ENCODE peak calls at places on chromosome 1, in four cellular contexts. R, F, I and E are unnamed samples.
A peak's percentile ranks its signal among the peaks of the same experiment; 100 is the strongest.

GRCh38 chr1:110524311-110525249 is 5.6 kb upstream of the KCNA10 start:
- DNase-seq in I (peak; percentile 26), F (no peak), R (peak; percentile 38), E (no peak)

GRCh38 chr1:108130812-108131211 is 69.3 kb downstream of the SLC25A24 start:
- DNase-seq in I (no peak), F (no peak), R (no peak), E (no peak)

GRCh38 chr1:71413441-71414170 is 332.8 kb upstream of the ZRANB2 start:
- DNase-seq in F (no peak), R (no peak), I (no peak), E (no peak)

GRCh38 chr1:69058454-69058853 is 509.3 kb upstream of the LRRC7 start:
- DNase-seq in F (no peak), R (no peak), I (no peak), E (no peak)

GRCh38 chr1:229238231-229238630 is 32.7 kb upstream of the RAB4A start:
- DNase-seq in F (no peak), R (no peak), I (no peak), E (no peak)

GRCh38 chr1:11358991-11359390 is 86.0 kb downstream of the UBIAD1 start:
- DNase-seq in F (no peak), I (no peak), R (no peak), E (no peak)

GRCh38 chr1:108503062-108503740 is 53.1 kb downstream of the NBPF6 start:
- DNase-seq in F (peak; percentile 96), R (no peak), I (no peak), E (no peak)

GRCh38 chr1:116571215-116571919 is 541 bp upstream of the CD58 start:
- DNase-seq in F (no peak), I (no peak), R (no peak), E (no peak)

GRCh38 chr1:23436520-23437354 is 12.2 kb upstream of the TCEA3 start:
- DNase-seq in I (no peak), R (peak; percentile 37), F (no peak), E (no peak)

GRCh38 chr1:41907446-41907845 is 11.3 kb downstream of the HIVEP3 start:
- DNase-seq in R (no peak), F (no peak), I (no peak), E (peak; percentile 63)

GRCh38 chr1:42328916-42329496 is 6.0 kb downstream of the FOXJ3 start:
- DNase-seq in I (no peak), R (no peak), F (no peak), E (no peak)

GRCh38 chr1:37473431-37474050 is 839 bp upstream of the ZC3H12A start:
- DNase-seq in R (no peak), I (no peak), F (no peak), E (no peak)

GRCh38 chr1:226912587-226913176 is 27.4 kb upstream of the COQ8A start:
- DNase-seq in I (peak; percentile 79), R (peak; percentile 82), F (no peak), E (no peak)
- TF ChIP-seq CTCF in I (peak; percentile 77), R (peak; percentile 49), F (no peak), E (peak; percentile 45)

GRCh38 chr1:12592496-12592895 is 25.5 kb downstream of the DHRS3 start:
- DNase-seq in F (no peak), I (no peak), R (no peak), E (no peak)

GRCh38 chr1:12594966-12595838 is 22.8 kb downstream of the DHRS3 start:
- DNase-seq in I (peak; percentile 89), F (peak; percentile 49), R (peak; percentile 63), E (no peak)

GRCh38 chr1:12595839-12596821 is 21.9 kb downstream of the DHRS3 start:
- DNase-seq in I (peak; percentile 83), F (peak; percentile 90), R (peak; percentile 94), E (peak; percentile 92)

GRCh38 chr1:12593621-12594066 is 24.4 kb downstream of the DHRS3 start:
- DNase-seq in R (no peak), I (peak; percentile 62), F (no peak), E (no peak)

DNA sequence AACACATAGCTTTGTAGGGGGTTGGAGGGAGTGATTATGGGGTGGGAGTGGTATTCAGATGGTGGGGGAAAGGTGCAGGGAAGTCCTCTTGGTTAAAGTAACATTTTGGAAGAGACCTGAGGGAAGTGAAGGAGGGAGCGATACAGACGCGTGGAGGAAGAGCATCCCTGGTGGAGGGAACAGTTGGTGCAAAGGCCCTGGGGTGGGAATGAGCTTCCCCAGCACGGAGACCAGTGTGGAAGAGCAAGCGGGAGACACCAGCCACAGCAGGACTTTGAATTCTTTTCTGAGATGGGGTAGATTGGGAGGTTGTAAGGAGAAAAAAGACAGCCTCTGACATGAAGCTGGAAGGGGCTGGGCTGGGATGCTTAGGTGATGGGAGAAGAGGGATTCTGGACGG is 23.5 kb downstream of the DHRS3 start:
- DNase-seq in R (no peak), F (no peak), I (no peak), E (no peak)
- TF ChIP-seq CTCF in R (no peak), F (no peak), I (no peak), E (no peak)

GRCh38 chr1:28984311-28984684 is 69.9 kb downstream of the EPB41 start:
- DNase-seq in R (no peak), I (no peak), F (no peak), E (no peak)

GRCh38 chr1:28982198-28982597 is 67.8 kb downstream of the EPB41 start:
- DNase-seq in F (no peak), R (no peak), I (no peak), E (no peak)

GRCh38 chr1:28983091-28983490 is 68.7 kb downstream of the EPB41 start:
- DNase-seq in F (no peak), R (no peak), I (no peak), E (no peak)

GRCh38 chr1:28985427-28985826 is 71.1 kb downstream of the EPB41 start:
- DNase-seq in F (no peak), I (no peak), R (no peak), E (no peak)

DNA sequence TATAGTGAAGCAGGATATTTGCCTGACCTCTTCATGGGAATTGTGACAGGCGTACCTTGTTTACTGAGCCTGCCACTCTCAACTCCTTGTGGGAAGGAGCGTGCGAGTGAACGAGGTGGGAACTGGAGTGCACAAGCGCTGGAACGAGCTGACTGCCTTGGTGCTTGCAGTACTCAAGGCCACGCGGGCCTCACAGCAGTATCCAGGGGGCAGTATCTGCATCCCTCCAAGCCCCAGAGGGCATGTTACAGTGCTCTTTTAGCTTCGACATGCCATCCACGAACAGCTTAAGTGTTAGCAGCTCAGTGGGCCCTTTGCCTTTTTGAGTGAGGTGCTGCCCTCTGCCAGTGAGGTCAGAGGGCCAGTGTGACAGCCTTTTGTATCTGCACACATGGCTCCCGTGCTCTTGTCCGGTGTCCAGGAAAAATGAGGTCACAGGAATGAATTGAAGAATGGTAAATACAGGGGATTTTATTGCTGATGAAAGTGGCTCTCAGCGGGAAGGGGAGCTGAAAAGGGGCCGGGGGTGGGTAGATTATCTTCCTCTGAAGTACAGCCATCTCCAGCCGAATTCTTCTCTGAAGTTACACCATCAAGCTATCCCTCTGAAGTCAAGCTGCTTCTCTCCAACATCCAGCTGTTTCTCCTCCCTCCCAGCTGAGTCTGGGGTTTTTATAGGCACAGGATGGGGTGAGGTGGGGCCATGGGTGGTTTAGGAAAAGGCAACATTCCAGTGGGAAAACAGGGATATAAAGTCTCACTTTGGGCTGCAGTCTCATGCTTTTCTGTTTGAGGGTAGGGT is 69.3 kb downstream of the EPB41 start:
- DNase-seq in R (peak; percentile 29), F (no peak), I (no peak), E (no peak)
- TF ChIP-seq CTCF in R (no peak), F (no peak), I (no peak), E (peak; percentile 13)

DNA sequence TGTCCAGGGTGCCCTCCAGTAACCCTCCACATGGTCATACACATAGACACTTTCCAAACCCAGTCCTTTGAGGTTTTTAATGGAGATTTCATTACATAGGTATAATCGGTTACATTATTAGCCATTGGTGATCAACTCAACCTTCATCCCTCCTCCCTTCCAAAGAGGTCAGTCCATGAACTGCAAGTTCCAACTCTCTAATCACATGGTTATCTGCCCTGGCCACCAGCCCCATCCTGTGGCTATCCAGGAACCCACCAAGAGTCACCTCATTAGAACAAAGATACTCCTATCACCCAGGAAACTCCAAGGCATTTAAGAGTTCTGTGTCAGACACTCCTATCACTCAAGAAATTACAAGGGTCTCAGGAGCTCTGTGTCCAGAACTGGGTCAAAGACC is 12.2 kb downstream of the ATP1A4 start:
- DNase-seq in F (no peak), R (no peak), I (no peak), E (no peak)
- TF ChIP-seq CTCF in F (peak; percentile 46), R (no peak), I (no peak), E (no peak)

GRCh38 chr1:84426376-84426775 is 28.1 kb downstream of the DNASE2B start:
- DNase-seq in F (no peak), I (no peak), R (no peak), E (no peak)

GRCh38 chr1:84428220-84428619 is 29.9 kb downstream of the DNASE2B start:
- DNase-seq in R (no peak), F (no peak), I (no peak), E (no peak)

GRCh38 chr1:84430519-84430918 is 32.2 kb downstream of the DNASE2B start:
- DNase-seq in R (no peak), F (no peak), I (no peak), E (no peak)

GRCh38 chr1:84427520-84428188 is 29.4 kb downstream of the DNASE2B start:
- DNase-seq in R (no peak), F (peak; percentile 90), I (no peak), E (no peak)

DNA sequence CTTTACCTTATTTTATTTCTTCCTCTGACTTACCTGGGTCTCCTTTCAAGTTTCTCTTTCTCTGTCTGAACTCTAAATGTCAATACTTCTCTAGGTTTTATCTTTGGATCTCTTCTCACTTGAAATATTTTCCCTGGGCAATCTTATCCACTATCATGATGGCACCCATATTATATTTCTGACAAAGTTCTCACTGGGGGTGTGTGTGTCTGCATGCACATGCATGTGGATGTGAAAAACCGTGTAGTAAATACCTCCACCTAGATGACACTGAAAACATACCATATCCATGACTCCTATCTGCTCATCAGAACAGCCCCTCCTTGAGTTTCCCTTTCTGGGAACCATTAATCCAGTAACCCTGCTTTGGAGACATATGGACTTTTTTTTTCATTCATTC is 30.9 kb downstream of the DNASE2B start:
- DNase-seq in R (no peak), F (no peak), I (no peak), E (no peak)
- TF ChIP-seq CTCF in R (no peak), F (no peak), I (no peak), E (no peak)

GRCh38 chr1:248858891-248859889 is at the start of gene ZNF692:
- DNase-seq in F (peak; percentile 75), I (peak; percentile 99), R (peak; percentile 98), E (peak; percentile 98)
- TF ChIP-seq CTCF in F (no peak), I (no peak), R (no peak), E (no peak)